ENCODE peak calls at places on chromosomes 12 and 14, in ten cellular contexts. S is NCI-H69, H is foreskin fibroblast, U is hippocampal formation, L is A549, F is EL, T is GM12865, Y is kidney tubule cell, M is fibroblast of the conjunctiva, C is HCT116. R is an unnamed sample.

GRCh38 chr12:104785886-104786285 is 172.2 kb downstream of the SLC41A2 start:
- DNase-seq in S (no peak), H (no peak), U (no peak), L (no peak), F (no peak), T (no peak), Y (no peak), M (no peak), C (no peak), R (no peak)

GRCh38 chr14:104271394-104271793 is 133.0 kb downstream of the KIF26A start:
- DNase-seq in S (no peak), H (no peak), U (no peak), L (no peak), F (no peak), T (no peak), Y (no peak), M (no peak), C (no peak), R (no peak)

GRCh38 chr12:89939468-89940215 is 231.0 kb upstream of the ATP2B1 start:
- DNase-seq in S (no peak), H (no peak), U (no peak), L (no peak), F (peak; percentile 13), T (no peak), Y (peak; percentile 47), M (no peak), C (no peak), R (no peak)

GRCh38 chr12:6871052-6871957 is 1.8 kb downstream of the SPSB2 start:
- DNase-seq in S (peak; percentile 58), H (no peak), U (no peak), L (peak; percentile 82), F (peak; percentile 69), T (peak; percentile 55), Y (peak; percentile 82), M (no peak), C (peak; percentile 56), R (peak; percentile 66)

GRCh38 chr14:81055971-81056370 is 100.5 kb downstream of the TSHR start:
- DNase-seq in S (no peak), H (no peak), U (no peak), L (no peak), F (no peak), T (no peak), Y (no peak), M (no peak), C (no peak), R (no peak)

GRCh38 chr12:123132951-123133619 is 17.8 kb downstream of the PITPNM2 start:
- DNase-seq in S (peak; percentile 53), H (no peak), U (no peak), L (no peak), F (no peak), T (no peak), Y (no peak), M (no peak), C (no peak), R (no peak)

GRCh38 chr14:89720741-89721315 is 233.7 kb downstream of the EFCAB11 start:
- DNase-seq in S (no peak), H (no peak), U (peak; percentile 40), L (no peak), F (no peak), T (peak; percentile 77), Y (no peak), M (no peak), C (no peak), R (no peak)

GRCh38 chr12:52925717-52926595 is 21.1 kb upstream of the KRT8 start:
- DNase-seq in S (peak; percentile 78), H (no peak), U (no peak), L (peak; percentile 84), F (no peak), T (no peak), Y (peak; percentile 90), M (no peak), C (no peak), R (no peak)

GRCh38 chr14:105384041-105384557 is 14.2 kb upstream of the TEX22 start:
- DNase-seq in S (no peak), H (no peak), U (no peak), L (no peak), F (no peak), T (no peak), Y (no peak), M (no peak), C (no peak), R (no peak)

GRCh38 chr12:102513272-102513671 is 32.9 kb upstream of the IGF1 start:
- DNase-seq in S (no peak), H (no peak), U (no peak), L (no peak), F (no peak), T (peak; percentile 75), Y (no peak), M (no peak), C (no peak), R (no peak)

GRCh38 chr12:87509233-87509820 is 519.9 kb downstream of the C12orf50 start:
- DNase-seq in S (peak; percentile 71), H (peak; percentile 12), U (no peak), L (peak; percentile 73), F (peak; percentile 38), T (no peak), Y (peak; percentile 77), M (peak; percentile 45), C (peak; percentile 44), R (peak; percentile 8)

GRCh38 chr12:75714462-75715322 is 203.3 kb upstream of the KRR1 start:
- DNase-seq in S (no peak), H (no peak), U (no peak), L (peak; percentile 67), F (no peak), T (no peak), Y (no peak), M (no peak), C (peak; percentile 66), R (no peak)

GRCh38 chr12:99959549-99960170 is 25.1 kb downstream of the ANKS1B start:
- DNase-seq in S (peak; percentile 91), H (peak; percentile 10), U (no peak), L (peak; percentile 64), F (no peak), T (no peak), Y (peak; percentile 30), M (peak; percentile 26), C (no peak), R (no peak)

GRCh38 chr12:120749256-120749655 is 23.6 kb downstream of the ACADS start:
- DNase-seq in S (no peak), H (no peak), U (no peak), L (no peak), F (no peak), T (no peak), Y (no peak), M (no peak), C (no peak), R (no peak)

GRCh38 chr12:50224026-50224692 is 57.0 kb upstream of the CERS5 start:
- DNase-seq in S (peak; percentile 67), H (no peak), U (no peak), L (peak; percentile 67), F (peak; percentile 49), T (peak; percentile 77), Y (peak; percentile 90), M (no peak), C (peak; percentile 92), R (no peak)

GRCh38 chr12:10131101-10131632 is 1.2 kb upstream of the CLEC7A start:
- DNase-seq in S (no peak), H (no peak), U (no peak), L (no peak), F (no peak), T (no peak), Y (no peak), M (no peak), C (no peak), R (no peak)

GRCh38 chr14:74014299-74014698 is 4.8 kb downstream of the ENTPD5 start:
- DNase-seq in S (no peak), H (no peak), U (no peak), L (peak; percentile 74), F (peak; percentile 23), T (no peak), Y (peak; percentile 76), M (no peak), C (no peak), R (no peak)

GRCh38 chr12:108793756-108794441 is 62.6 kb upstream of the CORO1C start:
- DNase-seq in S (no peak), H (no peak), U (no peak), L (no peak), F (no peak), T (no peak), Y (no peak), M (no peak), C (no peak), R (no peak)